ENCODE peak calls at places on chromosomes 7 and 10, in six cellular contexts. K, P, Q, B, I and E are unnamed samples.

GRCh38 chr10:35635576-35635975 is 6.5 kb downstream of the FZD8 start:
- DNase-seq in P (peak; percentile 74), K (peak; percentile 50), I (no peak), B (peak; percentile 50), Q (no peak), E (no peak)

GRCh38 chr7:41297167-41297566 is 405.7 kb downstream of the INHBA start:
- DNase-seq in K (no peak), I (no peak), B (no peak), Q (no peak), P (no peak), E (no peak)

GRCh38 chr10:90591629-90592028 is 266.2 kb downstream of the HTR7 start:
- DNase-seq in Q (no peak), P (no peak), B (no peak), I (no peak), K (no peak), E (no peak)

GRCh38 chr7:40329601-40330153 is 194.9 kb downstream of the SUGCT start:
- DNase-seq in I (no peak), B (no peak), P (peak; percentile 74), K (peak; percentile 57), Q (no peak), E (no peak)

GRCh38 chr10:90363799-90364483 is 493.9 kb downstream of the HTR7 start:
- DNase-seq in Q (no peak), P (no peak), K (no peak), I (peak; percentile 27), B (no peak), E (no peak)

GRCh38 chr7:36509962-36510361 is 120.3 kb downstream of the ANLN start:
- DNase-seq in Q (no peak), K (no peak), B (no peak), I (no peak), P (no peak), E (no peak)

GRCh38 chr7:149524399-149524798 is 26.8 kb upstream of the ZNF746 start:
- DNase-seq in K (no peak), Q (no peak), I (no peak), B (no peak), P (no peak), E (no peak)

GRCh38 chr10:60413306-60414012 is 23.8 kb upstream of the ANK3 start:
- DNase-seq in I (no peak), B (no peak), K (no peak), Q (no peak), P (no peak), E (no peak)

GRCh38 chr7:50418086-50418515 is 32.0 kb downstream of the FIGNL1 start:
- DNase-seq in P (peak; percentile 75), Q (no peak), B (peak; percentile 63), I (peak; percentile 75), K (peak; percentile 62), E (peak; percentile 59)

GRCh38 chr10:120205368-120206018 is 251.5 kb upstream of the PLPP4 start:
- DNase-seq in Q (no peak), P (no peak), B (no peak), K (no peak), I (no peak), E (no peak)

GRCh38 chr10:2188371-2188770 is 451.0 kb upstream of the ADARB2 start:
- DNase-seq in K (no peak), B (no peak), P (no peak), Q (no peak), I (no peak), E (no peak)

GRCh38 chr7:95577137-95577536 is 19.2 kb downstream of the PDK4 start:
- DNase-seq in B (no peak), K (no peak), P (no peak), I (no peak), Q (no peak), E (no peak)

GRCh38 chr10:94076325-94076841 is 82.7 kb downstream of the PLCE1 start:
- DNase-seq in B (no peak), I (no peak), Q (no peak), P (peak; percentile 71), K (peak; percentile 62), E (no peak)

GRCh38 chr7:115879171-115879570 is 151.4 kb downstream of the TFEC start:
- DNase-seq in Q (no peak), B (no peak), I (no peak), P (no peak), K (no peak), E (no peak)

GRCh38 chr7:20784311-20785210 is 2.1 kb downstream of the SP8 start:
- DNase-seq in K (no peak), B (no peak), Q (no peak), I (no peak), P (no peak), E (no peak)

GRCh38 chr10:77163670-77164348 is 473.8 kb downstream of the KCNMA1 start:
- DNase-seq in B (peak; percentile 18), K (peak; percentile 99), P (peak; percentile 99), Q (peak; percentile 29), I (no peak), E (no peak)

GRCh38 chr10:49622426-49623425 is 8.9 kb downstream of the CHAT start:
- DNase-seq in Q (no peak), B (no peak), I (no peak), K (no peak), P (no peak), E (no peak)

GRCh38 chr7:94418851-94419250 is 24.2 kb downstream of the COL1A2 start:
- DNase-seq in P (peak; percentile 0), I (no peak), Q (no peak), K (no peak), B (no peak), E (no peak)

GRCh38 chr7:35727571-35727970 is 32.6 kb upstream of the HERPUD2 start:
- DNase-seq in I (no peak), Q (no peak), K (no peak), P (no peak), B (no peak), E (no peak)

GRCh38 chr10:79243211-79244067 is 103.8 kb upstream of the PPIF start:
- DNase-seq in I (no peak), B (no peak), K (peak; percentile 51), Q (no peak), P (no peak), E (peak; percentile 71)

GRCh38 chr7:7732566-7733290 is 14.3 kb upstream of the RPA3 start:
- DNase-seq in P (peak; percentile 16), Q (no peak), I (no peak), K (peak; percentile 83), B (no peak), E (no peak)

GRCh38 chr7:7737674-7738073 is 19.3 kb upstream of the RPA3 start:
- DNase-seq in P (no peak), Q (no peak), K (no peak), I (no peak), B (no peak), E (no peak)

GRCh38 chr7:7736671-7737070 is 18.3 kb upstream of the RPA3 start:
- DNase-seq in I (no peak), B (no peak), Q (no peak), P (no peak), K (no peak), E (no peak)

DNA sequence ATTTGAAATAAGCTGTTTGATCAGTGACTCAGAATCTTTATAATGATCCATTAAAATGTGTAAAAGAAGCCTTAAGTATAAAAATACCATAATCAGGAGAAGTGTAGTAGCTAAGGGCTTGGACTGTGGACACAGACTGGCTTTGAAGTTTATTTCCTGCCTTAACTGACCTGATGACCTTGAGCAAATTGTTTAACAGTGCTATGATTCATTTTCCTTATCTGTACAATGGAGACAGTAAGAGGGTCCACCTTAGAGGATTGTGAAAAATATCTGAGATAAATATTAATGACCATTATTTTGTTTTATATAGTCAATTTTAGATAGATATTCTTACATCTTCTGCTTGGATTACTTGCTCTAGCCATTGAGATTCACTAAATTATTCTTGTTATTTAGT is 13.3 kb upstream of the RPA3 start:
- DNase-seq in I (no peak), K (peak; percentile 22), P (no peak), B (no peak), Q (no peak), E (no peak)
- H3K27ac ChIP-seq in I (no peak overlapping the region), K (no peak overlapping the region), P (no peak overlapping the region), B (no peak overlapping the region), Q (no peak overlapping the region), E (peak overlapping the region; percentile 54)

DNA sequence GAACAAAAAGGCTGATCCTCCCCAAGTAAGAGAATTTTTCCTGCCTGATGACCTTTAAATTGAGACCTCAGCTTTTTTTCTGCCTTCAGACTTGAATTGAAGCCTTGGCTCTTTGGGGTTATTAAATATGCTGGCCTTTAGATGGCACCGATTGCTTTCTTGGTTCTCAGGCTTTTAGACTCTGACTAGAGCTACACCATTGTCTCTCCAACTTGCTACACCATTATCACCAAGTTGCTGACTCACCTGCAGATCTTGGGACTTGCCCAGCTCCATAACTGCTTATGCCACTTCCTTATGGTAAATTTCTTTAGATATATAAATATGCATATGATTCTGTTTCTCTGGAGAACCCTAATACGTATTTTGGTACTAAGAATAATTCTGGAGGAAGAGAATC is 3.1 kb upstream of the ABCA13 start:
- DNase-seq in Q (no peak), I (no peak), K (peak; percentile 61), P (peak; percentile 55), B (no peak), E (no peak)
- TF ChIP-seq CTCF in Q (no peak), I (no peak), K (no peak), P (peak; percentile 30), B (no peak), E (no peak)

DNA sequence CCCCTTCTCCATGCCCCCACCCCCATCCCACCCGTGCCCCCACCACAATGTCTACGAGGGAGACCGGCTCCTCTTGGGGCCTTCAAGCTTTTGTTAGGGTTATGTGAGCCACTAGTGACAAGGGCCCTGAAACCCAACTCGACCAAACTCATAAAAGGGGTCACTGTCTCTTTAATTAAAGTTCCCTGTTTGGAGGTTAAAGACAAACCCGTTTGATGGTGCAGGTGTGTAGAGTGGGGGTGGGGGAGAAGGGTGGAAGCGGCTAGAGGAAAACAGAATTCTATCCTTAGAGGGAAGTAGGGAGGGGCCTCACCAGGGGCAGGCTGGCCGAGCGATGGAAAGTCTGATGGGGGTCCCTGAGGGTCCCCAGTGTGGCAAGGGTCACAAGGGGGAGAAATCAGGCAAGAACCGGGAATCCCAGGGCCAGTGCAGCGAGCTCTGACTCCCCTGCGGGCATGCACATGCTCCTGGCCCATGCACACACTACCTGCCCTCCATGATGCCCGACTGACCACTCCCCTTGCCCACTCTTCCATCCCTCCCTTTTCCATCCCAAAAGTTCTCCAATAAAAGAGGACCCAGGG is 36.1 kb upstream of the SLF2 start:
- DNase-seq in Q (no peak), K (no peak), I (no peak), P (no peak), B (no peak), E (no peak)
- H3K4me1 ChIP-seq in Q (no peaks in the 10 kb centered on the region), K (peaks cover 2% of the 10 kb centered on the region), I (peaks cover 12% of the 10 kb centered on the region), P (peaks cover 17% of the 10 kb centered on the region), B (no peaks in the 10 kb centered on the region), E (no peaks in the 10 kb centered on the region)

GRCh38 chr7:140159487-140159886 is 17.3 kb downstream of the KDM7A start:
- DNase-seq in K (peak; percentile 56), B (no peak), P (peak; percentile 38), Q (no peak), I (no peak), E (no peak)
- H3K27ac ChIP-seq in K (no peak overlapping the region), B (no peak overlapping the region), P (no peak overlapping the region), Q (no peak overlapping the region), I (no peak overlapping the region), E (no peak overlapping the region)